ENCODE peak calls at places on chromosomes 6 and 20, in seven cellular contexts. G, U, T, E, R, O and C are unnamed samples.

GRCh38 chr20:23257848-23258746 is 92.5 kb upstream of the NXT1 start:
- DNase-seq in G (peak), U (no peak), T (no peak), E (peak), R (no peak), O (no peak), C (no peak)

GRCh38 chr6:151716446-151717047 is 90.9 kb upstream of the ESR1 start:
- DNase-seq in G (peak), U (peak), T (peak), E (no peak), R (no peak), O (peak), C (no peak)

GRCh38 chr20:51456511-51457280 is 85.8 kb downstream of the NFATC2 start:
- DNase-seq in G (peak), U (peak), T (peak), E (peak), R (peak), O (peak), C (no peak)

GRCh38 chr6:14272111-14273085 is 154.8 kb downstream of the CD83 start:
- DNase-seq in G (peak), U (no peak), T (no peak), E (peak), R (no peak), O (no peak), C (no peak)

GRCh38 chr20:45378191-45378590 is at the start of gene TP53TG5:
- DNase-seq in G (no peak), U (no peak), T (no peak), E (peak), R (no peak), O (no peak), C (no peak)

GRCh38 chr20:48791014-48791413 is 36.8 kb downstream of the PREX1 start:
- DNase-seq in G (no peak), U (no peak), T (no peak), E (no peak), R (no peak), O (peak), C (no peak)

GRCh38 chr20:33767100-33767499 is 35.3 kb downstream of the ZNF341 start:
- DNase-seq in G (no peak), U (no peak), T (no peak), E (no peak), R (no peak), O (no peak), C (no peak)

GRCh38 chr6:14542670-14543366 is 425.2 kb downstream of the CD83 start:
- DNase-seq in G (peak), U (no peak), T (no peak), E (no peak), R (no peak), O (no peak), C (no peak)

GRCh38 chr6:130324657-130325056 is 41.2 kb upstream of the TMEM200A start:
- DNase-seq in G (peak), U (no peak), T (no peak), E (no peak), R (no peak), O (no peak), C (no peak)

GRCh38 chr6:41937881-41938574 is 3.6 kb downstream of the CCND3 start:
- DNase-seq in G (no peak), U (no peak), T (no peak), E (no peak), R (no peak), O (no peak), C (no peak)

GRCh38 chr20:46683939-46684750 is 5.1 kb downstream of the TP53RK start:
- DNase-seq in G (peak), U (no peak), T (peak), E (no peak), R (peak), O (no peak), C (peak)

GRCh38 chr6:52929321-52930164 is 20.0 kb upstream of the GSTA3 start:
- DNase-seq in G (peak), U (no peak), T (peak), E (peak), R (no peak), O (peak), C (no peak)

GRCh38 chr6:110125361-110125760 is 54.1 kb downstream of the WASF1 start:
- DNase-seq in G (no peak), U (no peak), T (no peak), E (no peak), R (no peak), O (no peak), C (no peak)

GRCh38 chr6:169165561-169166300 is 87.9 kb downstream of the THBS2 start:
- DNase-seq in G (no peak), U (no peak), T (no peak), E (no peak), R (no peak), O (no peak), C (no peak)

GRCh38 chr6:14791525-14791924 is 454.3 kb upstream of the JARID2 start:
- DNase-seq in G (no peak), U (no peak), T (no peak), E (no peak), R (no peak), O (no peak), C (no peak)

GRCh38 chr6:144150673-144151009 is 324 bp downstream of the STX11 start:
- DNase-seq in G (peak), U (no peak), T (peak), E (no peak), R (no peak), O (no peak), C (no peak)

GRCh38 chr20:24795444-24795843 is 153.6 kb upstream of the CST7 start:
- DNase-seq in G (no peak), U (no peak), T (no peak), E (no peak), R (no peak), O (no peak), C (no peak)

GRCh38 chr6:148888853-148889252 is 142.0 kb downstream of the UST start:
- DNase-seq in G (no peak), U (no peak), T (no peak), E (peak), R (no peak), O (no peak), C (no peak)

GRCh38 chr6:101534386-101534785 is 140.9 kb downstream of the GRIK2 start:
- DNase-seq in G (no peak), U (no peak), T (no peak), E (no peak), R (no peak), O (no peak), C (no peak)

GRCh38 chr6:113411006-113411405 is 446.1 kb upstream of the MARCKS start:
- DNase-seq in G (peak), U (peak), T (peak), E (no peak), R (no peak), O (no peak), C (no peak)

GRCh38 chr20:48283470-48284110 is 498.3 kb upstream of the SULF2 start:
- DNase-seq in G (peak), U (no peak), T (peak), E (no peak), R (no peak), O (peak), C (no peak)

DNA sequence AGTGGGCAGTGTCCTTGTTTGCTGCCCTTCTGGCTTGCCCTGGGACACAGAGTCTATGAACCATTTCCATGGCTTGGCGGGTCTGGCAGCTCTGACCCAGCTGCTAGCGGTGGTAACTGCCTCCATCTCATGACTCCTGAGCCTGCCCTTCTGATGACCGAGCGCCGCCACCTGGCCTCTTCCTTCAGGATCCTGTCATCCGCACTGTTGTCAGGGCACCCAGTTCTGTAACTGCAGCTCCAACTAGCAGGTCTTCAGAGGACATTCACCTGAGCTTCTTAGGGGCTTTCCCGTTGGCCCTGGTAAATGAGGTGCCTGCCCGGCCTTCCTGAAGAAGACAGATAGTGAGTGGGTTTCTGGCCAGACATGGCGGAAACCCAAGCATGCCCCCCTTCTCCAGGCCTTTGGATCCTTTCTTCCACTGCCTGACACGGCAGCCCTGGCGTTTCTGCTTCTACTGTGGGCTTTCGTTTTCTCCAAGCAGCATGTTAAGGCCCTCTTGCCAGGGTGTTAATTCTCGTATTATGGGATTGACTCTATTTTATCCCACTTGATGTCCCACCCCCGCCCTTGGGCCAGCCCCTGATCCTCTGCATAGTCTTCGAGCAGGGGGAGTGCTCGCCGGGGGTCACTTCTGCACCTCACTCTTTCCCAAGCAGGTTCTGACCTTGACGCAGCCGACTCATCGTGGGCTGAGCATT is 24.7 kb downstream of the PACSIN1 start:
- DNase-seq in G (no peak), U (no peak), T (no peak), E (no peak), R (no peak), O (no peak), C (no peak)
- TF ChIP-seq CTCF in G (no peak), U (no peak), T (no peak), E (no peak), R (no peak), O (no peak), C (no peak)

GRCh38 chr20:50380697-50381040 is 129.5 kb upstream of the PTPN1 start:
- DNase-seq in G (peak), U (no peak), T (peak), E (no peak), R (no peak), O (peak), C (no peak)
- TF ChIP-seq CTCF in G (peak), U (peak), T (peak), E (peak), R (no peak), O (peak), C (peak)

DNA sequence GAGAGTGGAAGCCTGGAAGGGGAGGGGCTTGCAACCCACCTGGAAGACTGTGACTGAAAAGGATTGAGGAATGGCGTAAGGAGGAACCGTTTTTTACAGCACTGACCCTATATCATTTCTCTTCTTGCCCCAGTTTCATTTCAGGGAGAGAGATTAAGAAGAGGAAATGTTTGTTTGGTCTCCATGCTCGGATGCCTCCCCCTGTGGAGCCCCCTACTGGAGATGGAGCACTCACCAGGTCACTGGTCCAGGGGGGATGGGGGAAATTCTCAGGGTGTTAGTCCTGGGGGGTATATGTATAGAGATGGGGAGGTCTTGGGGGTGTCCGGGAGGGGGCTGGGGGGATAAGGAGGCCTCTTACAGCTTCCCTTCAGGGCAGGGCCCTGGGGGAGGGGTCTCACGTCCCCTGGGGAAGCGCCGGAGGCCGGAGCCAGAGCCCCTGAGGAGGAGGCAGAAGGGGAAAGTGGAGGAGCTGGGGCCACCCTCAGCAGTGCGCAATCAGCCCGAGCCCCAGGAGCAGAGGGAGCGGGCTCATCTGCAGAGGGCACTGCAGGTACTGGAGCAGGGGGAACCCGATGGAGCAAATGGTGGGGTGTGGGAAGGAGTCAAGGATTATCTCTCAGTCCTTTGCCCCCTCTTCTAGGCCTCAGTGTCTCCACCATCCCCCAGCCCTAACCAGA is 3.2 kb downstream of the CUTA start:
- DNase-seq in G (no peak), U (no peak), T (no peak), E (no peak), R (no peak), O (no peak), C (no peak)
- TF ChIP-seq CTCF in G (peak), U (peak), T (peak), E (no peak), R (peak), O (peak), C (peak)

GRCh38 chr6:106666290-106667021 is 37.1 kb downstream of the QRSL1 start:
- DNase-seq in G (no peak), U (no peak), T (no peak), E (no peak), R (no peak), O (no peak), C (no peak)

GRCh38 chr6:106662458-106662857 is 33.1 kb downstream of the QRSL1 start:
- DNase-seq in G (no peak), U (no peak), T (no peak), E (no peak), R (no peak), O (no peak), C (no peak)

GRCh38 chr6:106671651-106672050 is 42.3 kb downstream of the QRSL1 start:
- DNase-seq in G (no peak), U (no peak), T (no peak), E (no peak), R (no peak), O (no peak), C (no peak)

GRCh38 chr6:106670236-106670635 is 40.9 kb downstream of the QRSL1 start:
- DNase-seq in G (no peak), U (no peak), T (no peak), E (no peak), R (no peak), O (no peak), C (no peak)

DNA sequence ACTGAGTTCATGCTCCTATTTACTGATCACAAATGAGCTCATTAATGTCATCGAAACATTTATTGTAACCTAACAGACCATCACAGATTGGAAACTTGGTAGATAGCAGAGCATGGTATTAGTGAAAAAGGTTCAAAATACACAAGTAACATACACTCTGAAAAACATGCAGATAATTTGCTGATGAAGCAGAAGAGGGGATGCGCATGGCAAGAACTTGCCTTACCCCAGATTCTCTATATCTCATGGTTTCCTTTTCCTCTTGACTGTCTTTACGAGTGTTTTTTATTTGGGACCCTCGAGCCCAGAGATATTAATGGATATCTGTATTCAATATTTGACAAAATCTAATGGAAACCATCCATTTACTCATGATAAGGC is 37.6 kb downstream of the QRSL1 start:
- DNase-seq in G (no peak), U (no peak), T (no peak), E (no peak), R (no peak), O (no peak), C (no peak)
- TF ChIP-seq CTCF in G (no peak), U (no peak), T (no peak), E (no peak), R (no peak), O (no peak), C (no peak)

GRCh38 chr6:4808396-4808795 is 32.2 kb downstream of the CDYL start:
- DNase-seq in G (no peak), U (no peak), T (no peak), E (no peak), R (no peak), O (no peak), C (no peak)

GRCh38 chr6:4803343-4803744 is 27.1 kb downstream of the CDYL start:
- DNase-seq in G (no peak), U (no peak), T (no peak), E (no peak), R (no peak), O (no peak), C (no peak)

GRCh38 chr6:4804095-4804494 is 27.9 kb downstream of the CDYL start:
- DNase-seq in G (peak), U (no peak), T (peak), E (no peak), R (no peak), O (no peak), C (no peak)

GRCh38 chr6:4805553-4806307 is 29.5 kb downstream of the CDYL start:
- DNase-seq in G (peak), U (peak), T (peak), E (no peak), R (no peak), O (peak), C (peak)

GRCh38 chr6:4806308-4807190 is 30.3 kb downstream of the CDYL start:
- DNase-seq in G (no peak), U (no peak), T (no peak), E (no peak), R (no peak), O (no peak), C (no peak)
- TF ChIP-seq CTCF in G (no peak), U (no peak), T (no peak), E (no peak), R (no peak), O (no peak), C (no peak)

GRCh38 chr6:34248727-34249468 is at the start of gene SMIM29:
- DNase-seq in G (peak), U (peak), T (peak), E (peak), R (peak), O (peak), C (peak)
- TF ChIP-seq CTCF in G (peak), U (peak), T (peak), E (no peak), R (peak), O (peak), C (peak)

DNA sequence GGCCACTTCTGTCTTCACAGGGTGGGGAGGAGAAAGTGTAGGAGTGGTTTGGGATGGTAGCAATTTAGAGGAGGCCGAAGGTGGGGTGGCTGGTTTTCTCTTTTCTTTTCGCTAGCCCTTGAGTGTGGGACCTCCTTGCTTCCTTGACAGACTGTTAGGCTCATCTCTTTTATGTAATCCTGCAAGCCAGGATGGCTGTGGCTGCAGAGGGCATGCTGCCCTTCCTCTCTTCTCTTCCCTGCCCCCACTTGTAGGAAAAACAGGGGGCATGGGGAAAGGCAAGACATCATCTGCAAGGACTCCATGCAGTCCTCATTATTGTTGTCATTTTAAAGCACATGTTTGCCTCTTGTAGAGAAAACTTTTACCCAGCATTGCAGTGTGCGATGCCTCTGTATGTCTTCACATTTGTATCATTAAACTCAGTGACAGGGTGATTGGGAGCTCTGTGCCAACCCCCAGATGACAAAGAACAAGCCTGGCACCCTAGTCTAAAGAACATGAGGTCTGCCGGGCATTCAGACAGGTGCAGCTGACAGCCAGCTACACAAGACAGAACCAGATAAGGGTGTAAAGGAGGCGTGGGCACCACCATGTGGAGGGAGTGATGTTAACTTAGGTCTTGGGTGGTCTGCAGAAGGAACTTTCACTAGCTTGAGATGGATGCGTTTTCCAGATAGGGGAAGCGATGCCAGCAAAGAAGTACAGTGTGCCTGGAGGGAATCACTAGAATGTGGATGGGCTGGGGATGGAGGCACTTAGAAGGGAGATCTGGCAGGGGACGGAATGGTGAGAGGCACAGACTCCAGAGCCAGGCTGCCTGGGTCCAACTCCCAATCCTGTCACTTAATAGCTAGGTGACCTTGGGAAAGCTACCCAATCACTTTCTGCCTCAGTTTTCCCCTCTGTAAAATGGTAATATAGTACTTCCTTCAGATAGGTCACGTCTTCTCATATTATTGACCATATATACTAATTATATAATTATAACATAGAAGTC is 207.6 kb downstream of the TBC1D7 start:
- DNase-seq in G (no peak), U (no peak), T (no peak), E (no peak), R (no peak), O (no peak), C (no peak)
- TF ChIP-seq CTCF in G (no peak), U (no peak), T (peak), E (no peak), R (no peak), O (no peak), C (no peak)

DNA sequence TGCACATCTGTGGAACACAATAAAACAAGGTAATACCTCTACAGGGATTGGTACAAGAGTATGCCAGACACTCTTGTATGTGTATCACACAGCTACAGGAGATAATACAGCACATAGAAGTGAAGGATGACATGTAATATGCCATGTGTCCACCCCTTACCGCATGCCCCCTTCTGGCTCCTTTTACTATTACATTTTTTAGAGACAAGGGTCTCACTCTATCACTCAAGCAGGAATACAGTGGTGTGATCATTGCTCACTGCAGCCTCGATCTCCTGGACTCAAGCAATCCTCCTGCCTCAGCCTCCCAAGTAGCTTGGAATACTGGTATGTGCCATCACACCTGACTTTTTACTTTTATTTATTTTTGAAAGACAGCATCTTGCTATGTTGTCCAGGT is 4.2 kb upstream of the NCR3 start:
- DNase-seq in G (no peak), U (no peak), T (no peak), E (no peak), R (no peak), O (no peak), C (no peak)
- TF ChIP-seq CTCF in G (peak), U (peak), T (peak), E (peak), R (peak), O (peak), C (peak)